ENCODE peak calls at places on chromosomes 16 and 17, in six cellular contexts. A, O, P, K, L and R are unnamed samples.

GRCh38 chr17:49567871-49568694 is 7.6 kb upstream of the NXPH3 start:
- DNase-seq in A (peak), O (no peak), P (peak), K (peak), L (peak), R (no peak)

GRCh38 chr16:71303938-71304337 is 14.7 kb upstream of the CMTR2 start:
- DNase-seq in A (no peak), O (no peak), P (peak), K (no peak), L (no peak), R (no peak)

GRCh38 chr17:65559483-65559801 is 2.0 kb downstream of the AXIN2 start:
- DNase-seq in A (no peak), O (no peak), P (no peak), K (peak), L (no peak), R (no peak)

GRCh38 chr16:74297296-74297665 is 667 bp downstream of the PSMD7 start:
- DNase-seq in A (peak), O (no peak), P (no peak), K (peak), L (peak), R (no peak)

GRCh38 chr17:10614536-10615155 is 42.5 kb downstream of the MYH3 start:
- DNase-seq in A (peak), O (no peak), P (peak), K (peak), L (peak), R (no peak)

GRCh38 chr17:74733365-74734122 is 3.5 kb upstream of the RAB37 start:
- DNase-seq in A (no peak), O (no peak), P (no peak), K (no peak), L (no peak), R (no peak)

GRCh38 chr17:61409301-61410099 is 9.9 kb downstream of the TBX2 start:
- DNase-seq in A (peak), O (no peak), P (peak), K (peak), L (peak), R (no peak)

GRCh38 chr16:4882261-4882632 is 35.0 kb downstream of the UBN1 start:
- DNase-seq in A (no peak), O (peak), P (no peak), K (no peak), L (no peak), R (no peak)

GRCh38 chr16:87602005-87602790 is at the start of gene JPH3:
- DNase-seq in A (no peak), O (no peak), P (no peak), K (no peak), L (peak), R (no peak)

GRCh38 chr17:8875416-8875815 is 7.9 kb upstream of the PIK3R6 start:
- DNase-seq in A (no peak), O (no peak), P (no peak), K (no peak), L (peak), R (no peak)

GRCh38 chr16:1812732-1813163 is 13.9 kb downstream of the HAGH start:
- DNase-seq in A (peak), O (no peak), P (peak), K (peak), L (peak), R (no peak)

GRCh38 chr16:66250686-66251405 is 115.6 kb upstream of the CDH5 start:
- DNase-seq in A (no peak), O (no peak), P (no peak), K (peak), L (peak), R (no peak)

GRCh38 chr17:16491131-16491702 is 776 bp downstream of the LRRC75A start:
- DNase-seq in A (no peak), O (no peak), P (no peak), K (no peak), L (peak), R (no peak)

GRCh38 chr16:50334106-50334975 is 34.4 kb downstream of the BRD7 start:
- DNase-seq in A (peak), O (no peak), P (no peak), K (no peak), L (no peak), R (no peak)

GRCh38 chr16:1194665-1195392 is 30.2 kb downstream of the TPSG1 start:
- DNase-seq in A (peak), O (no peak), P (no peak), K (no peak), L (peak), R (no peak)

GRCh38 chr16:12228607-12229499 is 252.3 kb downstream of the SNX29 start:
- DNase-seq in A (peak), O (no peak), P (peak), K (peak), L (peak), R (no peak)

GRCh38 chr17:40179923-40180659 is 2.8 kb downstream of the RAPGEFL1 start:
- DNase-seq in A (no peak), O (no peak), P (no peak), K (peak), L (no peak), R (no peak)

GRCh38 chr16:72189865-72190371 is 18.0 kb upstream of the PMFBP1 start:
- DNase-seq in A (peak), O (no peak), P (no peak), K (peak), L (no peak), R (no peak)

GRCh38 chr17:50080827-50081226 is 14.3 kb upstream of the PDK2 start:
- DNase-seq in A (no peak), O (no peak), P (no peak), K (no peak), L (no peak), R (no peak)

GRCh38 chr16:2828521-2828840 is 1.6 kb upstream of the ZG16B start:
- DNase-seq in A (no peak), O (no peak), P (no peak), K (no peak), L (no peak), R (no peak)

GRCh38 chr16:2826591-2827480 is 3.3 kb upstream of the ZG16B start:
- DNase-seq in A (no peak), O (no peak), P (no peak), K (no peak), L (no peak), R (no peak)

GRCh38 chr16:2828876-2829430 is 1.1 kb upstream of the ZG16B start:
- DNase-seq in A (no peak), O (no peak), P (no peak), K (no peak), L (no peak), R (no peak)

GRCh38 chr16:2827481-2827790 is 2.7 kb upstream of the ZG16B start:
- DNase-seq in A (no peak), O (no peak), P (no peak), K (no peak), L (no peak), R (no peak)

GRCh38 chr16:2827831-2828520 is 2.1 kb upstream of the ZG16B start:
- DNase-seq in A (no peak), O (no peak), P (no peak), K (no peak), L (peak), R (no peak)
- TF ChIP-seq EZH2 in A (no peak), O (no peak), P (no peak), K (no peak), L (no peak), R (no peak)

GRCh38 chr17:14211778-14212177 is 24.9 kb downstream of the CDRT15 start:
- DNase-seq in A (no peak), O (no peak), P (no peak), K (no peak), L (peak), R (no peak)
- TF ChIP-seq EZH2 in A (no peak), O (no peak), P (no peak), K (no peak), L (no peak), R (no peak)

GRCh38 chr17:37744961-37745800 is at the start of gene HNF1B:
- DNase-seq in A (no peak), O (no peak), P (no peak), K (no peak), L (peak), R (no peak)
- TF ChIP-seq EZH2 in A (no peak), O (no peak), P (no peak), K (no peak), L (peak), R (no peak)

GRCh38 chr17:1193300-1193699 is 13.5 kb upstream of the ABR start:
- DNase-seq in A (no peak), O (no peak), P (no peak), K (no peak), L (no peak), R (no peak)
- TF ChIP-seq EZH2 in A (no peak), O (no peak), P (no peak), K (no peak), L (no peak), R (no peak)

DNA sequence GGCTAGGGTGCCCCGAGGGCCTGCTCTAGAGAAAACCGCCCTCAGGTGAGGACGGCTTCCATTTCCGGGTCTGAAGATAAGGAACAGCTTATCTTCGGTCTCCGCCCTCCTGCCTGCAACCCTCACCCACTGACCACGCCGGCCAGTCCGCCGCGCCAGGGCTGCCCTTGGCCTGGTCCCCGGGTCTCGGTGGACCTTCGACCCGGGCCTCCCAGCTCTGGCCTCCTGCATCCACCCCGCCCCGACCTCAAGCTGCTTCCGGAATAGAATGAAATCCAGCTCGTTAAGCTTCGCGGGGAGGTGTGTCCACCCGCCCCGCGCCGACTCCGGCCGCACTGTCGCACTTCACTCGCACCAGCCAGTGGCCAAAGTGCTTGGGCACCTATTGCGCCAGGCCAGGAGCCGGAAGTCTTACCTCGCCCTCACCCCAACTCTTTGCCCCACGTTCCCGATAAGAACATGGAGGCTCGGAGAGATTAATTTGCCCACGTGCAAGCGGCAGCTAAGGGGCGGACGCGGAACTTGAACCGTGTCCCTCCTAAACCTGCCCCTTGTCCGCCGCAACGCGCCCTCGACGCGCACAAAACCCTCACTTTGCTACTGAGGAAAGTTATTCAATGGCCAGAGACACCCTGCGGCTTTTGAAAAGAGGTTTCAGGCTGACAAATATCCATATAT is 742 bp upstream of the MMP15 start:
- DNase-seq in A (peak), O (no peak), P (peak), K (no peak), L (peak), R (no peak)
- TF ChIP-seq EZH2 in A (no peak), O (no peak), P (no peak), K (peak), L (no peak), R (no peak)

DNA sequence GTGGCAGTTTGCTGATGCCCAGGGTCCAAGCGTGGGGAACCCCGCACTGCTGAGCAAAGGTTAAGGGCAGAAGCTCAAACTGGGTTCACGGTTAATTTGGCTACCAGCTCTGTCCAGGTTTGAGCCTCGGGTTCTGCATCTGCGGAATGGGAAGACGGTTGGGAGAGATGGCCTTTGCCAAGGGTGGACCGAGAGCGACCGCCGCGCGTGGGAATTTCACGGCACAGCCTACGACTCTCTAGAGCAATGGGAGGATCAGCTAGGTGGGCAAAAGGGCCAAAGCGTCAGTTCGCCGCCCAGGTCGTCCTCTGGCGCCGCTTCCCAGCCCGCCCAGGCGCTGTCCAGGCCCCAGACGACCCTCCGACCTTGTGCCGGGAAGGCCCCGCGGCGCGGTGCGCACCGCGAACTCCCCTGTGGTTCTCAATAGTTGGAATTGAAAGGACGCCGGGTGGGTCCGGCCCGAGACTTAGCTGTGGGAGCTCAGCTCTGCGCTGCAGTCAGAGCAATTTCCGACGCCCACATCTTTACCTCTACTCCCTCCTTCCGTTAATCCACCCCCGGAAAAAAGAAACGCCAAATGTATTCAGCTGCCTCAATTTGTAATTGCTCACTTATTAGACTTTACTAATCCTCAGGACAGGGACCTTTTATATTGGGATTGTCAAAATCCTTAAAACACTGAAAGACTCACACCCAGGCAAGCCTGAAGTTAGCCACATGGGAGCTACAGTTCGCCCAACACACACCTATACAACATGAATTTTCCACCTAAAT is 2.5 kb upstream of the HS3ST3B1 start:
- DNase-seq in A (no peak), O (no peak), P (no peak), K (no peak), L (no peak), R (no peak)
- TF ChIP-seq EZH2 in A (no peak), O (no peak), P (no peak), K (no peak), L (peak), R (no peak)

DNA sequence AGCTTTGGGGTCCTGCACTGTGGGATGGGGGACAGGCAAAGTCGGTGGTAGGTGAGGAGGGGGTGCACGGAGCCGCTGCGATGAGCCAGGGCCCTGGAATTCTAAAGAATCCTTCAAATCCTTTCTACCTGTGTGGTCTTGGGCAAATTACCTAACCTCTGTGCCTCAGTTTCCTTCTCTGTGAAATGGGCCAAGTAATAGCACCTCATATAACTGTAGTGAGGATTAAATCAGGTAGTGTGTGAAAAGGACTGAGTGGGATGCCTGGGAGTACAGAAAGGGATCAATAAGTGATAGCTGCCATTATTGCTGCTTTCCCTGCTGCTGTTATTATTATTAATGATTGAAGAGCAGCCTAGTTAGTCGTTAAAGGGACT is 929 bp downstream of the SCNN1G start:
- DNase-seq in A (no peak), O (no peak), P (no peak), K (no peak), L (no peak), R (no peak)
- TF ChIP-seq EZH2 in A (no peak), O (no peak), P (no peak), K (no peak), L (no peak), R (no peak)

GRCh38 chr16:79601092-79601977 is 798 bp upstream of the MAF start:
- DNase-seq in A (no peak), O (no peak), P (no peak), K (peak), L (peak), R (no peak)

GRCh38 chr16:79601978-79602609 is 1.6 kb upstream of the MAF start:
- DNase-seq in A (peak), O (peak), P (no peak), K (peak), L (peak), R (peak)

GRCh38 chr16:79599837-79600635 is 501 bp downstream of the MAF start:
- DNase-seq in A (no peak), O (no peak), P (no peak), K (peak), L (peak), R (no peak)

GRCh38 chr16:79599256-79599836 is 1.2 kb downstream of the MAF start:
- DNase-seq in A (no peak), O (no peak), P (no peak), K (peak), L (peak), R (no peak)

GRCh38 chr16:79600636-79601091 is at the start of gene MAF:
- DNase-seq in A (peak), O (no peak), P (no peak), K (peak), L (peak), R (no peak)
- TF ChIP-seq EZH2 in A (no peak), O (no peak), P (no peak), K (no peak), L (no peak), R (no peak)

DNA sequence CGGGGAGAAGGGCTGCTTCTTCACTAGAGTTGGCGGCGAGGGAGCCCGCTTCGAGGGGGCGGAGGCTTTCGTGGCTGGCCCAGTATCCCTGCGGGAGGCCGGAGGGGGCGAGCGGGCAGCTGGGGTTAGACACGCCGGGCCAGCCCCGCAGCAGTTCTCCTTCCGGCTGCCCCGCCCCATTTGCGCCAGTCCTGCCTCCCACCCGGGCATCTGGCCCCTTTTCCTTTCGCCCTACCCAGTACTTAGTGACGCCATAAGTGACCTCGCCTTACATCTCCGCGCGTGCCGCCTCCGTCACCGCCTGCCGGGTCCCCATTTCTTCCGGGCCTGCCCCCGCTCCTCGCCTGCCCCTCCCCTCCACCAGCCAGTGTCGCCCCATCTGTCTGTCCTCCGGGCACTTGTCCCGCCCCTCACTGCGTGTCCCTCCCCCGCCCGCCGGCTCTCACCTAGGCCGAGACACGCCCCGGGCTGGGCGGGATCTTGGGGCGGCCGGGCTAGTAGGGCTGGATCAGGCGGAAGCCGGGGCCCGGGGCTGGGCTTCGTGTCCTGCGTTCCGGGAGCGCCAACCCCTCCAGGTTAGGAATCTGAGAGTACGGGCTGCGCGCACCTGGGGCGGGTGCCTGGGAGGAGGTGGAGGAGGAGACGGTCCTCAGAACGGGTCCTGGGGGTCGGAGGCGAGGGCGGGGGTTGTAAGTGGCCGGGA is 14.3 kb downstream of the SPATA32 start:
- DNase-seq in A (peak), O (no peak), P (peak), K (peak), L (peak), R (peak)
- TF ChIP-seq EZH2 in A (no peak), O (no peak), P (no peak), K (no peak), L (no peak), R (no peak)

GRCh38 chr17:12973496-12974318 is 44.1 kb downstream of the ELAC2 start:
- DNase-seq in A (no peak), O (no peak), P (no peak), K (peak), L (peak), R (no peak)
- TF ChIP-seq EZH2 in A (no peak), O (no peak), P (no peak), K (no peak), L (no peak), R (no peak)